ENCODE peak calls at places on chromosomes 11 and 22, in eight cellular contexts. X is CD8-positive, alpha-beta T cell; V is transverse colon; S is right cardiac atrium; U is A549; B is stomach; Q is PC-3; Y is cardiac muscle cell. R is an unnamed sample. For H3K4me1, the result is how much of the 10 kb centered on the place peaks cover.

GRCh38 chr11:20081336-20081735 is 78.9 kb downstream of the DBX1 start:
- DNase-seq in X (no peak), V (no peak), S (no peak), U (no peak), B (no peak), Q (no peak), Y (no peak), R (no peak)

GRCh38 chr11:126355324-126355925 is at the start of gene ST3GAL4:
- DNase-seq in X (no peak), V (peak), S (peak), U (peak), B (peak), Q (peak), Y (peak), R (peak)

GRCh38 chr11:16607675-16608644 is 130.5 kb upstream of the C11orf58 start:
- DNase-seq in X (no peak), V (peak), S (peak), U (no peak), B (peak), Q (no peak), Y (peak), R (no peak)

GRCh38 chr11:32421992-32422391 is 13.3 kb downstream of the WT1 start:
- DNase-seq in X (no peak), V (no peak), S (no peak), U (no peak), B (no peak), Q (no peak), Y (no peak), R (no peak)

GRCh38 chr22:25228822-25229221 is 9.4 kb downstream of the CRYBB2 start:
- DNase-seq in X (no peak), V (no peak), S (no peak), U (no peak), B (no peak), Q (no peak), Y (no peak), R (no peak)

GRCh38 chr11:47236482-47236881 is 12.1 kb downstream of the ACP2 start:
- DNase-seq in X (no peak), V (no peak), S (no peak), U (no peak), B (no peak), Q (peak), Y (no peak), R (no peak)

GRCh38 chr11:118338637-118339061 is 3.9 kb downstream of the CD3D start:
- DNase-seq in X (peak), V (peak), S (peak), U (no peak), B (peak), Q (no peak), Y (no peak), R (peak)

GRCh38 chr22:31137721-31138120 is 2.6 kb downstream of the PLA2G3 start:
- DNase-seq in X (no peak), V (no peak), S (no peak), U (no peak), B (no peak), Q (no peak), Y (no peak), R (no peak)

GRCh38 chr11:449889-450808 is at the start of gene PTDSS2:
- DNase-seq in X (peak), V (peak), S (peak), U (peak), B (peak), Q (peak), Y (peak), R (peak)

GRCh38 chr11:70908223-70908622 is 344.2 kb downstream of the SHANK2 start:
- DNase-seq in X (no peak), V (no peak), S (no peak), U (no peak), B (no peak), Q (no peak), Y (no peak), R (no peak)

GRCh38 chr11:17333799-17334586 is 17.6 kb upstream of the NCR3LG1 start:
- DNase-seq in X (no peak), V (no peak), S (peak), U (no peak), B (no peak), Q (no peak), Y (no peak), R (no peak)

GRCh38 chr11:93908689-93909088 is 58.3 kb upstream of the VSTM5 start:
- DNase-seq in X (no peak), V (no peak), S (no peak), U (no peak), B (no peak), Q (peak), Y (no peak), R (no peak)

GRCh38 chr11:76334826-76335389 is 46.0 kb downstream of the THAP12 start:
- DNase-seq in X (no peak), V (no peak), S (no peak), U (no peak), B (no peak), Q (no peak), Y (no peak), R (no peak)

GRCh38 chr11:4539603-4540219 is 5.3 kb upstream of the OR52M1 start:
- DNase-seq in X (peak), V (peak), S (peak), U (peak), B (peak), Q (peak), Y (peak), R (peak)

GRCh38 chr11:13494051-13494450 is 1.7 kb downstream of the PTH start:
- DNase-seq in X (no peak), V (no peak), S (no peak), U (no peak), B (no peak), Q (no peak), Y (no peak), R (no peak)

GRCh38 chr11:17558916-17559315 is 11.9 kb downstream of the OTOG start:
- DNase-seq in X (no peak), V (no peak), S (no peak), U (no peak), B (no peak), Q (no peak), Y (no peak), R (no peak)

GRCh38 chr11:134373591-134374052 is 38.4 kb downstream of the B3GAT1 start:
- DNase-seq in X (no peak), V (no peak), S (no peak), U (no peak), B (no peak), Q (no peak), Y (no peak), R (no peak)

GRCh38 chr11:134374171-134374570 is 37.9 kb downstream of the B3GAT1 start:
- DNase-seq in X (no peak), V (no peak), S (no peak), U (no peak), B (no peak), Q (no peak), Y (no peak), R (no peak)

GRCh38 chr11:134374891-134375550 is 37.0 kb downstream of the B3GAT1 start:
- DNase-seq in X (no peak), V (no peak), S (peak), U (no peak), B (no peak), Q (no peak), Y (no peak), R (no peak)

GRCh38 chr11:134377876-134378275 is 34.2 kb downstream of the B3GAT1 start:
- DNase-seq in X (no peak), V (no peak), S (peak), U (no peak), B (no peak), Q (no peak), Y (no peak), R (no peak)

GRCh38 chr11:134376150-134376921 is 35.7 kb downstream of the B3GAT1 start:
- DNase-seq in X (no peak), V (no peak), S (peak), U (no peak), B (no peak), Q (no peak), Y (no peak), R (no peak)
- H3K27ac ChIP-seq in X (no peak), V (no peak), S (no peak), U (no peak), B (no peak), Q (no peak), Y (no peak), R (no peak)

GRCh38 chr11:65479184-65480145 is 19.4 kb upstream of the MALAT1 start:
- DNase-seq in X (no peak), V (peak), S (peak), U (peak), B (peak), Q (no peak), Y (no peak), R (peak)

GRCh38 chr11:65477271-65478029 is 21.4 kb upstream of the MALAT1 start:
- DNase-seq in X (peak), V (peak), S (peak), U (peak), B (peak), Q (peak), Y (peak), R (peak)

GRCh38 chr11:65476632-65477270 is 22.1 kb upstream of the MALAT1 start:
- DNase-seq in X (no peak), V (peak), S (peak), U (no peak), B (peak), Q (no peak), Y (no peak), R (peak)

GRCh38 chr11:65482306-65482850 is 16.5 kb upstream of the MALAT1 start:
- DNase-seq in X (no peak), V (no peak), S (no peak), U (no peak), B (no peak), Q (no peak), Y (no peak), R (no peak)

GRCh38 chr11:65478411-65479183 is 20.2 kb upstream of the MALAT1 start:
- DNase-seq in X (no peak), V (peak), S (peak), U (no peak), B (peak), Q (no peak), Y (no peak), R (no peak)
- H3K4me1 ChIP-seq in X (under half), V (under half), S (under half), U (half or more), B (half or more), Q (under half), Y (under half), R (under half)

GRCh38 chr11:2108675-2109481 is 30.3 kb downstream of the IGF2 start:
- DNase-seq in X (no peak), V (no peak), S (peak), U (no peak), B (no peak), Q (no peak), Y (no peak), R (no peak)
- H3K27ac ChIP-seq in X (no peak), V (no peak), S (no peak), U (no peak), B (no peak), Q (no peak), Y (no peak), R (no peak)

DNA sequence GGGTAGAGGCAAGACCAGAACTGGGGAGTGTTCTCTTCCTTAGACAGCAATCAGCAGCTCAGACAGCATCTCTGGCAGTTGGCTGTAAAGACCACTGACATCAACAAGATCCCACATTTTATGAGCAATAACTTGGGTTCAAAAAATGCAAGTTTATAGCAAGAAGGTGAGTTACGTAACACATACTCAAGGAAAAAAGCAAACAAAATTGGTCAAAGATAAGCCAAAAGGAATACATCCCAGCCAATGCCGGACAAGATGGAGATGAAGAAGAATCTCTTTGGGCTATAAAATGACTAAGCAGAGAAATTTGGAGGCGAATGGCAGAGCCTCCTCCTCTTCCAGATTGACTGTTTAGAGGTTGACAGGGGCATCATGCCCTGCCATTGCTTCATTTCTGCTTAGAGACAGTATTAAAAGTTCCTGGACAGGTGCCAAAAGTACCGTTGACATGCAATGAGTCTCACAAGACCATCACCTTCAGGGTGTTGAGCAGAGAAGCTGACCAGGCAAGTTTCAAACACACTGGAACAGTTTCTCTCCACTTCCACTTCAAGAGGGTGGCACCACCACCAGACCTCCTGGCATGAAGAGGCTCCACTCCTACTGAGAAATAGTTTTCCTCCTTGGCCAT is 55.9 kb downstream of the ENDOD1 start:
- DNase-seq in X (no peak), V (no peak), S (no peak), U (no peak), B (no peak), Q (no peak), Y (no peak), R (no peak)
- H3K4me1 ChIP-seq in X (under half), V (under half), S (under half), U (under half), B (under half), Q (under half), Y (under half), R (under half)

GRCh38 chr11:35138606-35138948 is 394 bp upstream of the CD44 start:
- DNase-seq in X (no peak), V (no peak), S (no peak), U (peak), B (no peak), Q (no peak), Y (peak), R (no peak)
- H3K27ac ChIP-seq in X (peak), V (peak), S (no peak), U (peak), B (peak), Q (peak), Y (no peak), R (peak)

DNA sequence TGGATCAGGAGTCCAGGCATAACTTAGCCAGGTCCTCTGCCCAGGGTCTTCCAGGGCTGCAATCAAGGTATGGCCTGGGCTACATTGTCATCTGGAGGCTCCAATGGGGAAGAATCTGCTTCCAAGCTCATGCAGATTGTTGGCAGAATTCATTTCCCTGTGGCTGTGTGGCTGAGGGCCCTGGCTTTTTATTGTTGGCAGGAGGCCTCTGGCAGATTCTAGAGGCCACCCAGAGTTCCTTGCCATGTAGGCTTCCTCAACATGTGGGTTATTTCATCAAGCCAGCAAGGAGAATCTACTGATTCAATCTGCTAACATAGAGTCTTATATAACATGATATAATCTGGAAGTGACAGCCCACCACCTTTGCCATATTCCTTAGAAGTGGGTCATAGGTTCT is 16.4 kb upstream of the EP300 start:
- DNase-seq in X (no peak), V (no peak), S (no peak), U (no peak), B (no peak), Q (no peak), Y (no peak), R (no peak)
- H3K4me1 ChIP-seq in X (under half), V (under half), S (under half), U (under half), B (under half), Q (under half), Y (under half), R (under half)

DNA sequence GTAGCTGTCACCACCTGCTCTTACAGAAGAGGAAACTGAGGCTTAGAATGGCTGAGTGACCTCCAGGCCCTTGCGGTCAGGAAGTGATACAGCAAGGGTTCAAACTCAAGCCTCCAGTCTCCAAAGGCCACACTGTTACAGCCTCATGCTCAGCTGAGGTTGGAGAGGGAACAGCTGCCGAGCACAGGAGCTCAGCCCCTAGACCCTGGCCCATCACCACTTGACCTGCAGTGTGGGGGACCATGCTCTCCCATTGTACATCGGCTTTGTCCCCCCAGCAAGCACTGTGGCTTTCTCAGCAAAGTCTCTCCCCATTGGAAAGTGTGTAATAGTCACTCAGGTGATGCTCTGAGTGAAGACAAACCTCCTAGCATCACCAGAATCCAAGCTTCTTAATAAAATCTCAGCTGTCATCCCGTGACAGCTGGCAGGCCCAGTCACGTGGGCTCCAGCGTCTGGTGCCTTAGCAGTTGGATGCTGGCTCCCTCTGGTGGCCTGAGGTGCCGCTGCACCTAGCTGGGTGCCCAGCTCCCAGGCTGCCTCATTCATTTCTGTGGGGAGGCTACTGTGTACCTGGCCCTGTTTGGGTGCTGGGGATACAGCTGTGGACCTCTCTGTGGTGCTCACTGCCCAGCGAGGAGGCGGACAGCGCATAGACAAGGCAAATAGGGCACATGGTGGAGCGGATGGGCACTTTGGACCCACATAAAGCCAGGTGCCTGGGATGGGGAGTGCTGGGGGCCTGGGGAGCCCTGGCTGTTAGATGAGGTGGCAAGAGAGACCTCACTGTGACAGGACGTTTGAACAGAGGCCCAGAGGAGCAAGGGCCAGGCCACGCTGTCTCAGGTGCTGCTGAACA is 19.1 kb upstream of the MYRF start:
- DNase-seq in X (peak), V (peak), S (peak), U (peak), B (peak), Q (peak), Y (peak), R (peak)
- H3K27ac ChIP-seq in X (no peak), V (peak), S (peak), U (peak), B (peak), Q (peak), Y (no peak), R (no peak)

GRCh38 chr11:59212222-59212621 is 505 bp downstream of the MPEG1 start:
- DNase-seq in X (no peak), V (no peak), S (no peak), U (no peak), B (no peak), Q (no peak), Y (no peak), R (no peak)
- H3K4me1 ChIP-seq in X (under half), V (under half), S (under half), U (under half), B (under half), Q (under half), Y (under half), R (under half)

DNA sequence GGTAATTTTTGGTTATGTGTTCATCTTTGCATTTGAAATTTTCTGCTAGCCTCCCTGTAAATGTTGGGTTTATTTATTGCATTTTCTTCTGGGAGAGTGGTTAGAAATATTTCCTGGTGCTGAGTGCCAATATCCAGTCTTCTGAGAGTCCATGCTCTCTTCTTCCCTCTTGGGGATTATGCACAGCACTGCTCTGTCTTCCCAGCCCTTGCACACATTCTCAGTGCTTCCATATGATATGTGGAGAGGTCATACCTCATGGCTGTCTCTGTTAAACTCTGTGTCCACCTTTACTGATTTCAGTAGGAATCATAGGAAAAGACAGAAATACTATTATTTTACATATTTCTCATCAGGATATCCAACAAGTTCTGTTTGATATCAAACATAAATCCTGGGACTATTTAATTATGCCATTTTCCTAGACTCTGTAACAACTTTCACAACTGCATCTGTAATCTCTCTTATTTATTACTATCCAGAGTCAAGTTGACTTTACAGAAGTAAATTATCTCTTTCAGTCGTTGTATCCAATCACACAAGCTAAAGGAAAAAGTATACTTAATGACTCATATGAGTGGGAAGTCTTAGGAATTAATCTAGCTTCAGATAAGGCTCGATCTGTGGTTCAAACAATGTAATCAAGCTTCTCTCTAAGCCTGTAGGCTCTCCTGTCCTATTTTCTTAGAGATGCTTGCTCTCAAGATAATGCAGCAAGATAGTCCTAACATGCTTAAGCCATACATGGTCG is 2.7 kb upstream of the NXPE1 start:
- DNase-seq in X (no peak), V (no peak), S (no peak), U (no peak), B (no peak), Q (peak), Y (no peak), R (no peak)
- H3K27ac ChIP-seq in X (no peak), V (peak), S (no peak), U (no peak), B (no peak), Q (peak), Y (no peak), R (no peak)

R was measured in CD4-positive, alpha-beta memory T cell.